ENCODE peak calls at places on chromosomes 11 and 22, in ten cellular contexts. One of them, this sample, is unnamed.

GRCh38 chr11:110526323-110526722 is 96.6 kb downstream of the FDX1 start:
- DNase-seq in HS-27A: no peak
- DNase-seq in hypothalamus: no peak
- DNase-seq in T-helper 2 cell: no peak
- DNase-seq in HuH-7: no peak
- DNase-seq in activated CD8-positive, alpha-beta memory T cell treated with anti-CD3 and anti-CD28 coated beads for 48 hours: no peak
- DNase-seq in fibroblast of lung: no peak
- DNase-seq in tibial nerve: no peak
- DNase-seq in HCEC 1CT: no peak
- DNase-seq in ACHN: no peak
- DNase-seq in this sample: no peak

GRCh38 chr11:95404370-95404769 is 173.4 kb upstream of the SESN3 start:
- DNase-seq in T-helper 2 cell: no peak
- DNase-seq in HuH-7: no peak
- DNase-seq in HS-27A: no peak
- DNase-seq in activated CD8-positive, alpha-beta memory T cell treated with anti-CD3 and anti-CD28 coated beads for 48 hours: no peak
- DNase-seq in hypothalamus: no peak
- DNase-seq in fibroblast of lung: no peak
- DNase-seq in ACHN: no peak
- DNase-seq in tibial nerve: no peak
- DNase-seq in HCEC 1CT: no peak
- DNase-seq in this sample: no peak

GRCh38 chr22:37675930-37676571 is 615 bp downstream of the LGALS1 start:
- DNase-seq in T-helper 2 cell: no peak
- DNase-seq in HuH-7: no peak
- DNase-seq in hypothalamus: peak
- DNase-seq in HCEC 1CT: peak
- DNase-seq in fibroblast of lung: peak
- DNase-seq in activated CD8-positive, alpha-beta memory T cell treated with anti-CD3 and anti-CD28 coated beads for 48 hours: no peak
- DNase-seq in HS-27A: no peak
- DNase-seq in ACHN: peak
- DNase-seq in tibial nerve: no peak
- DNase-seq in this sample: peak

GRCh38 chr22:44907765-44908737 is 101.8 kb downstream of the PHF21B start:
- DNase-seq in HuH-7: no peak
- DNase-seq in activated CD8-positive, alpha-beta memory T cell treated with anti-CD3 and anti-CD28 coated beads for 48 hours: no peak
- DNase-seq in fibroblast of lung: no peak
- DNase-seq in HCEC 1CT: no peak
- DNase-seq in T-helper 2 cell: no peak
- DNase-seq in tibial nerve: no peak
- DNase-seq in HS-27A: no peak
- DNase-seq in hypothalamus: no peak
- DNase-seq in ACHN: no peak
- DNase-seq in this sample: no peak

GRCh38 chr11:111633756-111634362 is 31.6 kb downstream of the SIK2 start:
- DNase-seq in tibial nerve: no peak
- DNase-seq in hypothalamus: no peak
- DNase-seq in HuH-7: no peak
- DNase-seq in T-helper 2 cell: no peak
- DNase-seq in HS-27A: no peak
- DNase-seq in ACHN: no peak
- DNase-seq in fibroblast of lung: no peak
- DNase-seq in HCEC 1CT: peak
- DNase-seq in activated CD8-positive, alpha-beta memory T cell treated with anti-CD3 and anti-CD28 coated beads for 48 hours: no peak
- DNase-seq in this sample: no peak

GRCh38 chr11:10688401-10688800 is 5.2 kb downstream of the IRAG1 start:
- DNase-seq in activated CD8-positive, alpha-beta memory T cell treated with anti-CD3 and anti-CD28 coated beads for 48 hours: no peak
- DNase-seq in T-helper 2 cell: no peak
- DNase-seq in HuH-7: peak
- DNase-seq in hypothalamus: no peak
- DNase-seq in ACHN: peak
- DNase-seq in tibial nerve: no peak
- DNase-seq in HCEC 1CT: no peak
- DNase-seq in fibroblast of lung: no peak
- DNase-seq in HS-27A: no peak
- DNase-seq in this sample: no peak

GRCh38 chr11:129699711-129700304 is 115.8 kb upstream of the TMEM45B start:
- DNase-seq in T-helper 2 cell: no peak
- DNase-seq in tibial nerve: no peak
- DNase-seq in HCEC 1CT: no peak
- DNase-seq in hypothalamus: no peak
- DNase-seq in ACHN: no peak
- DNase-seq in activated CD8-positive, alpha-beta memory T cell treated with anti-CD3 and anti-CD28 coated beads for 48 hours: no peak
- DNase-seq in HuH-7: no peak
- DNase-seq in fibroblast of lung: no peak
- DNase-seq in HS-27A: no peak
- DNase-seq in this sample: no peak

GRCh38 chr11:104443387-104443786 is 279.4 kb upstream of the PDGFD start:
- DNase-seq in ACHN: no peak
- DNase-seq in activated CD8-positive, alpha-beta memory T cell treated with anti-CD3 and anti-CD28 coated beads for 48 hours: no peak
- DNase-seq in HCEC 1CT: no peak
- DNase-seq in hypothalamus: no peak
- DNase-seq in HS-27A: no peak
- DNase-seq in HuH-7: no peak
- DNase-seq in fibroblast of lung: no peak
- DNase-seq in T-helper 2 cell: no peak
- DNase-seq in tibial nerve: no peak
- DNase-seq in this sample: no peak

GRCh38 chr11:36540998-36541397 is 26.8 kb upstream of the RAG1 start:
- DNase-seq in tibial nerve: no peak
- DNase-seq in fibroblast of lung: peak
- DNase-seq in HCEC 1CT: peak
- DNase-seq in activated CD8-positive, alpha-beta memory T cell treated with anti-CD3 and anti-CD28 coated beads for 48 hours: no peak
- DNase-seq in T-helper 2 cell: no peak
- DNase-seq in HuH-7: no peak
- DNase-seq in hypothalamus: peak
- DNase-seq in HS-27A: peak
- DNase-seq in ACHN: peak
- DNase-seq in this sample: no peak

GRCh38 chr11:103601230-103601846 is 435.1 kb upstream of the DDI1 start:
- DNase-seq in T-helper 2 cell: no peak
- DNase-seq in HS-27A: no peak
- DNase-seq in fibroblast of lung: peak
- DNase-seq in tibial nerve: peak
- DNase-seq in HuH-7: peak
- DNase-seq in HCEC 1CT: peak
- DNase-seq in activated CD8-positive, alpha-beta memory T cell treated with anti-CD3 and anti-CD28 coated beads for 48 hours: no peak
- DNase-seq in hypothalamus: no peak
- DNase-seq in ACHN: peak
- DNase-seq in this sample: no peak

GRCh38 chr11:46719543-46720218 is 668 bp downstream of the F2 start:
- DNase-seq in HCEC 1CT: no peak
- DNase-seq in HS-27A: no peak
- DNase-seq in activated CD8-positive, alpha-beta memory T cell treated with anti-CD3 and anti-CD28 coated beads for 48 hours: no peak
- DNase-seq in fibroblast of lung: no peak
- DNase-seq in HuH-7: no peak
- DNase-seq in hypothalamus: no peak
- DNase-seq in ACHN: no peak
- DNase-seq in T-helper 2 cell: no peak
- DNase-seq in tibial nerve: no peak
- DNase-seq in this sample: no peak

GRCh38 chr11:27807594-27807993 is 107.3 kb upstream of the BDNF start:
- DNase-seq in hypothalamus: no peak
- DNase-seq in activated CD8-positive, alpha-beta memory T cell treated with anti-CD3 and anti-CD28 coated beads for 48 hours: no peak
- DNase-seq in fibroblast of lung: peak
- DNase-seq in HS-27A: peak
- DNase-seq in ACHN: no peak
- DNase-seq in HCEC 1CT: peak
- DNase-seq in HuH-7: no peak
- DNase-seq in tibial nerve: no peak
- DNase-seq in T-helper 2 cell: no peak
- DNase-seq in this sample: no peak

GRCh38 chr11:65121865-65122696 is at the start of the genes FAU and MRPL49:
- DNase-seq in fibroblast of lung: peak
- DNase-seq in hypothalamus: peak
- DNase-seq in HS-27A: peak
- DNase-seq in activated CD8-positive, alpha-beta memory T cell treated with anti-CD3 and anti-CD28 coated beads for 48 hours: peak
- DNase-seq in HuH-7: peak
- DNase-seq in HCEC 1CT: peak
- DNase-seq in ACHN: peak
- DNase-seq in T-helper 2 cell: peak
- DNase-seq in tibial nerve: peak
- DNase-seq in this sample: peak

GRCh38 chr11:20342347-20343279 is 20.9 kb upstream of the HTATIP2 start:
- DNase-seq in fibroblast of lung: no peak
- DNase-seq in activated CD8-positive, alpha-beta memory T cell treated with anti-CD3 and anti-CD28 coated beads for 48 hours: no peak
- DNase-seq in hypothalamus: no peak
- DNase-seq in HuH-7: no peak
- DNase-seq in HCEC 1CT: no peak
- DNase-seq in HS-27A: no peak
- DNase-seq in T-helper 2 cell: no peak
- DNase-seq in ACHN: no peak
- DNase-seq in tibial nerve: no peak
- DNase-seq in this sample: no peak

GRCh38 chr11:62208785-62209144 is 292 bp downstream of the SCGB2A1 start:
- DNase-seq in T-helper 2 cell: no peak
- DNase-seq in activated CD8-positive, alpha-beta memory T cell treated with anti-CD3 and anti-CD28 coated beads for 48 hours: no peak
- DNase-seq in hypothalamus: no peak
- DNase-seq in HCEC 1CT: no peak
- DNase-seq in fibroblast of lung: no peak
- DNase-seq in HS-27A: no peak
- DNase-seq in tibial nerve: no peak
- DNase-seq in ACHN: no peak
- DNase-seq in HuH-7: no peak
- DNase-seq in this sample: no peak

GRCh38 chr11:87421422-87421821 is 383.7 kb downstream of the TMEM135 start:
- DNase-seq in fibroblast of lung: peak
- DNase-seq in HCEC 1CT: peak
- DNase-seq in activated CD8-positive, alpha-beta memory T cell treated with anti-CD3 and anti-CD28 coated beads for 48 hours: no peak
- DNase-seq in tibial nerve: peak
- DNase-seq in HS-27A: peak
- DNase-seq in HuH-7: peak
- DNase-seq in ACHN: peak
- DNase-seq in hypothalamus: no peak
- DNase-seq in T-helper 2 cell: no peak
- DNase-seq in this sample: peak

GRCh38 chr11:58573451-58574104 is 2.1 kb downstream of the LPXN start:
- DNase-seq in T-helper 2 cell: peak
- DNase-seq in activated CD8-positive, alpha-beta memory T cell treated with anti-CD3 and anti-CD28 coated beads for 48 hours: no peak
- DNase-seq in HCEC 1CT: peak
- DNase-seq in HS-27A: peak
- DNase-seq in HuH-7: no peak
- DNase-seq in tibial nerve: peak
- DNase-seq in ACHN: peak
- DNase-seq in fibroblast of lung: peak
- DNase-seq in hypothalamus: no peak
- DNase-seq in this sample: peak

GRCh38 chr11:2662430-2663299 is 37.1 kb downstream of the KCNQ1OT1 start:
- DNase-seq in ACHN: no peak
- DNase-seq in HCEC 1CT: no peak
- DNase-seq in T-helper 2 cell: no peak
- DNase-seq in activated CD8-positive, alpha-beta memory T cell treated with anti-CD3 and anti-CD28 coated beads for 48 hours: no peak
- DNase-seq in fibroblast of lung: no peak
- DNase-seq in hypothalamus: no peak
- DNase-seq in HuH-7: no peak
- DNase-seq in HS-27A: no peak
- DNase-seq in tibial nerve: no peak
- DNase-seq in this sample: no peak

GRCh38 chr11:112499153-112499907 is 238.7 kb upstream of the PLET1 start:
- DNase-seq in hypothalamus: no peak
- DNase-seq in HS-27A: no peak
- DNase-seq in HCEC 1CT: no peak
- DNase-seq in fibroblast of lung: no peak
- DNase-seq in T-helper 2 cell: no peak
- DNase-seq in activated CD8-positive, alpha-beta memory T cell treated with anti-CD3 and anti-CD28 coated beads for 48 hours: no peak
- DNase-seq in tibial nerve: no peak
- DNase-seq in HuH-7: no peak
- DNase-seq in ACHN: no peak
- DNase-seq in this sample: no peak

GRCh38 chr11:18769802-18770456 is 21.7 kb downstream of the PTPN5 start:
- DNase-seq in HuH-7: no peak
- DNase-seq in activated CD8-positive, alpha-beta memory T cell treated with anti-CD3 and anti-CD28 coated beads for 48 hours: no peak
- DNase-seq in T-helper 2 cell: no peak
- DNase-seq in ACHN: no peak
- DNase-seq in fibroblast of lung: no peak
- DNase-seq in HS-27A: no peak
- DNase-seq in tibial nerve: no peak
- DNase-seq in hypothalamus: no peak
- DNase-seq in HCEC 1CT: no peak
- DNase-seq in this sample: no peak

GRCh38 chr11:50186146-50186545 is 153.5 kb downstream of the OR4C45 start:
- DNase-seq in T-helper 2 cell: no peak
- DNase-seq in ACHN: no peak
- DNase-seq in HCEC 1CT: no peak
- DNase-seq in fibroblast of lung: no peak
- DNase-seq in activated CD8-positive, alpha-beta memory T cell treated with anti-CD3 and anti-CD28 coated beads for 48 hours: no peak
- DNase-seq in HuH-7: no peak
- DNase-seq in tibial nerve: no peak
- DNase-seq in hypothalamus: no peak
- DNase-seq in HS-27A: no peak
- DNase-seq in this sample: no peak

GRCh38 chr11:47216141-47216798 is 1.5 kb downstream of the DDB2 start:
- DNase-seq in HuH-7: no peak
- DNase-seq in activated CD8-positive, alpha-beta memory T cell treated with anti-CD3 and anti-CD28 coated beads for 48 hours: peak
- DNase-seq in HS-27A: peak
- DNase-seq in tibial nerve: peak
- DNase-seq in hypothalamus: no peak
- DNase-seq in ACHN: peak
- DNase-seq in T-helper 2 cell: no peak
- DNase-seq in fibroblast of lung: peak
- DNase-seq in HCEC 1CT: peak
- DNase-seq in this sample: peak

GRCh38 chr11:104653011-104653806 is 245.1 kb downstream of the CASP12 start:
- DNase-seq in fibroblast of lung: peak
- DNase-seq in HCEC 1CT: peak
- DNase-seq in HuH-7: no peak
- DNase-seq in ACHN: no peak
- DNase-seq in HS-27A: no peak
- DNase-seq in T-helper 2 cell: no peak
- DNase-seq in hypothalamus: no peak
- DNase-seq in activated CD8-positive, alpha-beta memory T cell treated with anti-CD3 and anti-CD28 coated beads for 48 hours: no peak
- DNase-seq in tibial nerve: no peak
- DNase-seq in this sample: no peak

GRCh38 chr11:876550-876949 is 33.9 kb downstream of the TSPAN4 start:
- DNase-seq in T-helper 2 cell: no peak
- DNase-seq in ACHN: no peak
- DNase-seq in hypothalamus: no peak
- DNase-seq in tibial nerve: no peak
- DNase-seq in fibroblast of lung: peak
- DNase-seq in activated CD8-positive, alpha-beta memory T cell treated with anti-CD3 and anti-CD28 coated beads for 48 hours: no peak
- DNase-seq in HuH-7: no peak
- DNase-seq in HS-27A: no peak
- DNase-seq in HCEC 1CT: no peak
- DNase-seq in this sample: no peak

GRCh38 chr11:110091995-110092576 is 1.1 kb upstream of the ZC3H12C start:
- DNase-seq in HS-27A: no peak
- DNase-seq in fibroblast of lung: peak
- DNase-seq in HCEC 1CT: peak
- DNase-seq in HuH-7: peak
- DNase-seq in activated CD8-positive, alpha-beta memory T cell treated with anti-CD3 and anti-CD28 coated beads for 48 hours: no peak
- DNase-seq in hypothalamus: no peak
- DNase-seq in tibial nerve: no peak
- DNase-seq in T-helper 2 cell: no peak
- DNase-seq in ACHN: no peak
- DNase-seq in this sample: no peak

GRCh38 chr11:96082002-96082899 is 158.3 kb upstream of the MTMR2 start:
- DNase-seq in ACHN: no peak
- DNase-seq in hypothalamus: no peak
- DNase-seq in HCEC 1CT: no peak
- DNase-seq in HuH-7: no peak
- DNase-seq in fibroblast of lung: no peak
- DNase-seq in tibial nerve: no peak
- DNase-seq in HS-27A: no peak
- DNase-seq in T-helper 2 cell: no peak
- DNase-seq in activated CD8-positive, alpha-beta memory T cell treated with anti-CD3 and anti-CD28 coated beads for 48 hours: no peak
- DNase-seq in this sample: no peak

GRCh38 chr11:113885897-113886296 is 10.5 kb upstream of the USP28 start:
- DNase-seq in ACHN: no peak
- DNase-seq in HS-27A: no peak
- DNase-seq in fibroblast of lung: no peak
- DNase-seq in hypothalamus: no peak
- DNase-seq in activated CD8-positive, alpha-beta memory T cell treated with anti-CD3 and anti-CD28 coated beads for 48 hours: no peak
- DNase-seq in HCEC 1CT: no peak
- DNase-seq in HuH-7: no peak
- DNase-seq in T-helper 2 cell: no peak
- DNase-seq in tibial nerve: no peak
- DNase-seq in this sample: no peak

GRCh38 chr11:19802773-19803293 is 90.2 kb downstream of the NAV2 start:
- DNase-seq in ACHN: no peak
- DNase-seq in HS-27A: no peak
- DNase-seq in tibial nerve: no peak
- DNase-seq in activated CD8-positive, alpha-beta memory T cell treated with anti-CD3 and anti-CD28 coated beads for 48 hours: no peak
- DNase-seq in HCEC 1CT: no peak
- DNase-seq in fibroblast of lung: peak
- DNase-seq in T-helper 2 cell: no peak
- DNase-seq in HuH-7: no peak
- DNase-seq in hypothalamus: no peak
- DNase-seq in this sample: no peak